ENCODE peak calls at places on chromosomes 13 and 19, in four cellular contexts. N is HEK293T, H is GM12878, X is HepG2. W is an unnamed sample.

GRCh38 chr13:21130116-21130515 is 46.2 kb downstream of the SKA3 start:
- DNase-seq in H (no peak), X (no peak), N (no peak), W (no peak)

GRCh38 chr19:48752511-48753365 is at the start of gene FUT1:
- DNase-seq in H (no peak), X (no peak), N (no peak), W (peak)

GRCh38 chr13:86757236-86757978 is 913.8 kb upstream of the SLITRK5 start:
- DNase-seq in N (no peak), X (no peak), H (no peak), W (no peak)

GRCh38 chr19:36032251-36033104 is at the start of gene CLIP3:
- DNase-seq in N (no peak), X (no peak), H (no peak), W (no peak)

GRCh38 chr13:45372189-45373115 is 31.5 kb upstream of the TPT1 start:
- DNase-seq in X (no peak), N (no peak), H (no peak), W (no peak)

GRCh38 chr19:40392123-40392522 is 2.1 kb upstream of the HIPK4 start:
- DNase-seq in X (no peak), H (no peak), N (no peak), W (no peak)

GRCh38 chr13:113419531-113420183 is 33.6 kb downstream of the ADPRHL1 start:
- DNase-seq in H (no peak), X (no peak), N (no peak), W (peak)

GRCh38 chr13:44141213-44141724 is 232.4 kb upstream of the SERP2 start:
- DNase-seq in H (no peak), N (peak), X (no peak), W (no peak)

GRCh38 chr19:8004001-8004400 is 1.4 kb downstream of the ELAVL1 start:
- DNase-seq in H (no peak), X (no peak), N (no peak), W (no peak)

GRCh38 chr19:6055013-6055795 is 55.1 kb downstream of the RFX2 start:
- DNase-seq in N (no peak), X (no peak), H (no peak), W (no peak)

GRCh38 chr13:108270442-108270841 is 924 bp downstream of the TNFSF13B start:
- DNase-seq in N (no peak), X (no peak), H (no peak), W (no peak)

GRCh38 chr13:46894534-46894906 is 2.3 kb downstream of the HTR2A start:
- DNase-seq in N (no peak), H (no peak), X (no peak), W (no peak)

GRCh38 chr13:32381539-32381938 is 46.4 kb downstream of the N4BP2L1 start:
- DNase-seq in N (peak), H (no peak), X (peak), W (no peak)

GRCh38 chr13:35014606-35015005 is 72.5 kb downstream of the NBEA start:
- DNase-seq in H (no peak), X (no peak), N (no peak), W (no peak)

GRCh38 chr13:43804461-43805070 is 17.8 kb upstream of the ENOX1 start:
- DNase-seq in H (peak), N (no peak), X (peak), W (no peak)

GRCh38 chr19:6352381-6353165 is 8.8 kb upstream of the CLPP start:
- DNase-seq in H (no peak), X (no peak), N (no peak), W (no peak)

GRCh38 chr19:8174706-8175105 is 25.3 kb upstream of the FBN3 start:
- DNase-seq in H (no peak), X (no peak), N (no peak), W (no peak)

GRCh38 chr13:112456138-112457056 is 80.2 kb downstream of the SPACA7 start:
- DNase-seq in X (no peak), N (no peak), H (no peak), W (no peak)

GRCh38 chr19:39444598-39445257 is 654 bp upstream of the SUPT5H start:
- DNase-seq in N (no peak), H (no peak), X (no peak), W (no peak)

GRCh38 chr19:31271569-31271911 is 77.7 kb downstream of the TSHZ3 start:
- DNase-seq in H (no peak), N (no peak), X (no peak), W (no peak)

GRCh38 chr13:32829676-32830091 is 186.5 kb upstream of the KL start:
- DNase-seq in H (no peak), N (no peak), X (no peak), W (no peak)

GRCh38 chr13:48950507-48950886 is 25.2 kb upstream of the FNDC3A start:
- DNase-seq in X (peak), H (no peak), N (no peak), W (no peak)

GRCh38 chr19:1379126-1379905 is 4.4 kb upstream of the NDUFS7 start:
- DNase-seq in H (no peak), N (no peak), X (no peak), W (no peak)

GRCh38 chr19:41821003-41821735 is 23.3 kb downstream of the LYPD4 start:
- DNase-seq in H (peak), N (peak), X (peak), W (peak)

GRCh38 chr13:90414691-90415596 is 932.5 kb upstream of the MIR17HG start:
- DNase-seq in X (no peak), H (no peak), N (peak), W (no peak)

GRCh38 chr13:33057019-33057785 is 41.0 kb downstream of the KL start:
- DNase-seq in H (no peak), N (peak), X (peak), W (no peak)

GRCh38 chr13:30105381-30105780 is 202.0 kb downstream of the KATNAL1 start:
- DNase-seq in H (no peak), N (no peak), X (no peak), W (no peak)

GRCh38 chr19:54521022-54521859 is 18.6 kb downstream of the LAIR2 start:
- DNase-seq in N (no peak), H (peak), X (no peak), W (no peak)
- TF ChIP-seq FOXK2 in N (no peak), H (no peak), X (no peak), W (no peak)

DNA sequence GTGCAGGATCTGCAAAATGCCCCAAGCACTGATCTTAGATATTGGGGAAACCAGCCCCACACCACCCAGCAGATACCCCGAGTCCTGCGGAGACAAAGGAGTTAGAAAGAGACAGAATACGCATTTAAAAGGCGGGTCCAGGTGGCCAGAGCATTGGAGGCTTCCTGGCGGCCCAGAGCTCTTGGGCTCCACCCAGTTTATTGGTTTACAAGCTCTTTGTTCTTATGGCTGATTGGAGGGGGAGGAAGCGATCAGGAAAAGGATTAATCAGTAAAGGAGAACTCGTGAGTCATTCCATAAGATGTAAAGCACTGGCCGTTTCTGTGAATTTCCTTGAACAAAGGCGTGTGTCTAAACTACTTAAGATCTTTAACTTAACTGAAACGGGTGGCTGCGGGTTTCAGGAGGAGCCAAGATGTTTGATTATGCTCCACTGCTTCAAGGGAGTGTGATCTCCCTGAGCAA is 926 bp downstream of the ZNF587 start:
- DNase-seq in X (peak), H (no peak), N (no peak), W (peak)
- TF ChIP-seq FOXK2 in X (no peak), H (no peak), N (no peak), W (no peak)

GRCh38 chr13:50075619-50076097 is 60.4 kb downstream of the KCNRG start:
- DNase-seq in N (no peak), X (no peak), H (no peak), W (no peak)
- TF ChIP-seq FOXK2 in N (no peak), X (no peak), H (no peak), W (no peak)

GRCh38 chr19:15201374-15202023 is 704 bp upstream of the NOTCH3 start:
- DNase-seq in H (no peak), N (no peak), X (no peak), W (no peak)

GRCh38 chr19:15199219-15199651 is 1.6 kb downstream of the NOTCH3 start:
- DNase-seq in N (no peak), X (no peak), H (no peak), W (no peak)

GRCh38 chr19:15200575-15201364 is at the start of gene NOTCH3:
- DNase-seq in N (peak), X (no peak), H (no peak), W (no peak)

GRCh38 chr19:15198006-15198356 is 2.8 kb downstream of the NOTCH3 start:
- DNase-seq in H (no peak), X (no peak), N (no peak), W (no peak)

GRCh38 chr19:15199652-15200574 is 882 bp downstream of the NOTCH3 start:
- DNase-seq in H (no peak), N (peak), X (no peak), W (peak)
- TF ChIP-seq FOXK2 in H (no peak), N (no peak), X (no peak), W (no peak)

W was measured in K562.